ENCODE peak calls at places on chromosome 2, in seven cellular contexts. One of them, this sample, is unnamed.

GRCh38 chr2:165646321-165646801 is 147.7 kb downstream of the GALNT3 start:
- DNase-seq in HTR-8/SVneo: no peak
- DNase-seq in mesothelial cell of epicardium: no peak
- DNase-seq in GM12865: no peak
- DNase-seq in heart left ventricle: no peak
- DNase-seq in stimulated activated CD4-positive, alpha-beta T cell treated with anti-CD3 and anti-CD28 coated beads, Interleukin-4, amount 100 ng/mL, for 24 hours: no peak
- DNase-seq in hepatocyte: peak
- DNase-seq in this sample: no peak

GRCh38 chr2:6556755-6557154 is 309.0 kb downstream of the CMPK2 start:
- DNase-seq in HTR-8/SVneo: peak
- DNase-seq in mesothelial cell of epicardium: no peak
- DNase-seq in GM12865: no peak
- DNase-seq in heart left ventricle: no peak
- DNase-seq in stimulated activated CD4-positive, alpha-beta T cell treated with anti-CD3 and anti-CD28 coated beads, Interleukin-4, amount 100 ng/mL, for 24 hours: no peak
- DNase-seq in hepatocyte: peak
- DNase-seq in this sample: no peak

GRCh38 chr2:119756837-119757236 is 2.9 kb upstream of the PTPN4 start:
- DNase-seq in HTR-8/SVneo: no peak
- DNase-seq in mesothelial cell of epicardium: no peak
- DNase-seq in GM12865: no peak
- DNase-seq in heart left ventricle: peak
- DNase-seq in stimulated activated CD4-positive, alpha-beta T cell treated with anti-CD3 and anti-CD28 coated beads, Interleukin-4, amount 100 ng/mL, for 24 hours: peak
- DNase-seq in hepatocyte: peak
- DNase-seq in this sample: no peak

GRCh38 chr2:175293776-175294175 is 112.3 kb upstream of the ATP5MC3 start:
- DNase-seq in HTR-8/SVneo: no peak
- DNase-seq in mesothelial cell of epicardium: no peak
- DNase-seq in GM12865: no peak
- DNase-seq in heart left ventricle: no peak
- DNase-seq in stimulated activated CD4-positive, alpha-beta T cell treated with anti-CD3 and anti-CD28 coated beads, Interleukin-4, amount 100 ng/mL, for 24 hours: no peak
- DNase-seq in hepatocyte: no peak
- DNase-seq in this sample: no peak

GRCh38 chr2:183001948-183002347 is 36.3 kb downstream of the NCKAP1 start:
- DNase-seq in HTR-8/SVneo: no peak
- DNase-seq in mesothelial cell of epicardium: no peak
- DNase-seq in GM12865: no peak
- DNase-seq in heart left ventricle: no peak
- DNase-seq in stimulated activated CD4-positive, alpha-beta T cell treated with anti-CD3 and anti-CD28 coated beads, Interleukin-4, amount 100 ng/mL, for 24 hours: no peak
- DNase-seq in hepatocyte: no peak
- DNase-seq in this sample: no peak

GRCh38 chr2:98875081-98875728 is 60.8 kb downstream of the CRACDL start:
- DNase-seq in HTR-8/SVneo: no peak
- DNase-seq in mesothelial cell of epicardium: no peak
- DNase-seq in GM12865: peak
- DNase-seq in heart left ventricle: no peak
- DNase-seq in stimulated activated CD4-positive, alpha-beta T cell treated with anti-CD3 and anti-CD28 coated beads, Interleukin-4, amount 100 ng/mL, for 24 hours: no peak
- DNase-seq in hepatocyte: no peak
- DNase-seq in this sample: no peak

GRCh38 chr2:85975581-85975980 is 86.8 kb upstream of the ST3GAL5 start:
- DNase-seq in HTR-8/SVneo: no peak
- DNase-seq in mesothelial cell of epicardium: no peak
- DNase-seq in GM12865: no peak
- DNase-seq in heart left ventricle: no peak
- DNase-seq in stimulated activated CD4-positive, alpha-beta T cell treated with anti-CD3 and anti-CD28 coated beads, Interleukin-4, amount 100 ng/mL, for 24 hours: no peak
- DNase-seq in hepatocyte: no peak
- DNase-seq in this sample: no peak

GRCh38 chr2:232139171-232139594 is 177.7 kb downstream of the DIS3L2 start:
- DNase-seq in HTR-8/SVneo: no peak
- DNase-seq in mesothelial cell of epicardium: no peak
- DNase-seq in GM12865: no peak
- DNase-seq in heart left ventricle: no peak
- DNase-seq in stimulated activated CD4-positive, alpha-beta T cell treated with anti-CD3 and anti-CD28 coated beads, Interleukin-4, amount 100 ng/mL, for 24 hours: no peak
- DNase-seq in hepatocyte: no peak
- DNase-seq in this sample: no peak

GRCh38 chr2:25514043-25514627 is 159.2 kb downstream of the DTNB start:
- DNase-seq in HTR-8/SVneo: no peak
- DNase-seq in mesothelial cell of epicardium: no peak
- DNase-seq in GM12865: peak
- DNase-seq in heart left ventricle: no peak
- DNase-seq in stimulated activated CD4-positive, alpha-beta T cell treated with anti-CD3 and anti-CD28 coated beads, Interleukin-4, amount 100 ng/mL, for 24 hours: no peak
- DNase-seq in hepatocyte: no peak
- DNase-seq in this sample: no peak

GRCh38 chr2:48600204-48600813 is 17.3 kb upstream of the GTF2A1L start:
- DNase-seq in HTR-8/SVneo: peak
- DNase-seq in mesothelial cell of epicardium: no peak
- DNase-seq in GM12865: peak
- DNase-seq in heart left ventricle: no peak
- DNase-seq in stimulated activated CD4-positive, alpha-beta T cell treated with anti-CD3 and anti-CD28 coated beads, Interleukin-4, amount 100 ng/mL, for 24 hours: no peak
- DNase-seq in hepatocyte: peak
- DNase-seq in this sample: no peak

GRCh38 chr2:106030287-106031268 is 163.5 kb downstream of the UXS1 start:
- DNase-seq in HTR-8/SVneo: no peak
- DNase-seq in mesothelial cell of epicardium: no peak
- DNase-seq in GM12865: no peak
- DNase-seq in heart left ventricle: peak
- DNase-seq in stimulated activated CD4-positive, alpha-beta T cell treated with anti-CD3 and anti-CD28 coated beads, Interleukin-4, amount 100 ng/mL, for 24 hours: peak
- DNase-seq in hepatocyte: peak
- DNase-seq in this sample: no peak

GRCh38 chr2:65397122-65397521 is 35.3 kb downstream of the SPRED2 start:
- DNase-seq in HTR-8/SVneo: no peak
- DNase-seq in mesothelial cell of epicardium: no peak
- DNase-seq in GM12865: peak
- DNase-seq in heart left ventricle: no peak
- DNase-seq in stimulated activated CD4-positive, alpha-beta T cell treated with anti-CD3 and anti-CD28 coated beads, Interleukin-4, amount 100 ng/mL, for 24 hours: peak
- DNase-seq in hepatocyte: no peak
- DNase-seq in this sample: no peak

GRCh38 chr2:216002693-216003092 is 10.7 kb downstream of the MREG start:
- DNase-seq in HTR-8/SVneo: no peak
- DNase-seq in mesothelial cell of epicardium: no peak
- DNase-seq in GM12865: no peak
- DNase-seq in heart left ventricle: no peak
- DNase-seq in stimulated activated CD4-positive, alpha-beta T cell treated with anti-CD3 and anti-CD28 coated beads, Interleukin-4, amount 100 ng/mL, for 24 hours: no peak
- DNase-seq in hepatocyte: no peak
- DNase-seq in this sample: no peak

GRCh38 chr2:191195021-191195420 is 44.2 kb upstream of the STAT4 start:
- DNase-seq in HTR-8/SVneo: no peak
- DNase-seq in mesothelial cell of epicardium: no peak
- DNase-seq in GM12865: no peak
- DNase-seq in heart left ventricle: no peak
- DNase-seq in stimulated activated CD4-positive, alpha-beta T cell treated with anti-CD3 and anti-CD28 coated beads, Interleukin-4, amount 100 ng/mL, for 24 hours: no peak
- DNase-seq in hepatocyte: no peak
- DNase-seq in this sample: no peak

GRCh38 chr2:166127217-166128155 is at the start of gene SCN1A:
- DNase-seq in HTR-8/SVneo: peak
- DNase-seq in mesothelial cell of epicardium: no peak
- DNase-seq in GM12865: peak
- DNase-seq in heart left ventricle: no peak
- DNase-seq in stimulated activated CD4-positive, alpha-beta T cell treated with anti-CD3 and anti-CD28 coated beads, Interleukin-4, amount 100 ng/mL, for 24 hours: no peak
- DNase-seq in hepatocyte: peak
- DNase-seq in this sample: no peak

GRCh38 chr2:152336103-152336853 is 1.3 kb downstream of the FMNL2 start:
- DNase-seq in HTR-8/SVneo: peak
- DNase-seq in mesothelial cell of epicardium: peak
- DNase-seq in GM12865: peak
- DNase-seq in heart left ventricle: peak
- DNase-seq in stimulated activated CD4-positive, alpha-beta T cell treated with anti-CD3 and anti-CD28 coated beads, Interleukin-4, amount 100 ng/mL, for 24 hours: no peak
- DNase-seq in hepatocyte: peak
- DNase-seq in this sample: no peak

This sample was measured in SIG-M5.